ENCODE peak calls at places on chromosome 14, in nine cellular contexts. H is left ventricle myocardium inferior, X is ovary, M is fibroblast of pulmonary artery, T is mucosa of descending colon, Q is lower leg skin, F is A549, G is coronary artery, V is dorsolateral prefrontal cortex. B is an unnamed sample.

GRCh38 chr14:55158412-55158811 is 29.4 kb downstream of the LGALS3 start:
- DNase-seq in H (no peak), X (no peak), M (no peak), T (no peak), Q (no peak), F (no peak), G (no peak), V (no peak), B (no peak)

GRCh38 chr14:74348241-74348734 is at the start of gene VRTN:
- DNase-seq in H (no peak), X (no peak), M (no peak), T (no peak), Q (no peak), F (no peak), G (no peak), V (no peak), B (no peak)

GRCh38 chr14:105999361-106000028 is 473.1 kb downstream of the TMEM121 start:
- DNase-seq in H (peak; percentile 40), X (no peak), M (peak; percentile 0), T (peak; percentile 73), Q (no peak), F (no peak), G (no peak), V (no peak), B (no peak)

GRCh38 chr14:59292028-59292427 is 103.6 kb downstream of the DAAM1 start:
- DNase-seq in H (no peak), X (no peak), M (no peak), T (no peak), Q (no peak), F (no peak), G (no peak), V (no peak), B (no peak)

GRCh38 chr14:78154827-78155226 is 15.3 kb upstream of the NRXN3 start:
- DNase-seq in H (no peak), X (no peak), M (no peak), T (no peak), Q (no peak), F (no peak), G (no peak), V (no peak), B (no peak)

GRCh38 chr14:61147369-61147897 is 133.7 kb downstream of the TMEM30B start:
- DNase-seq in H (no peak), X (no peak), M (peak; percentile 21), T (no peak), Q (no peak), F (no peak), G (no peak), V (no peak), B (no peak)

GRCh38 chr14:35867280-35867629 is 41.1 kb downstream of the BRMS1L start:
- DNase-seq in H (no peak), X (no peak), M (no peak), T (no peak), Q (no peak), F (no peak), G (no peak), V (no peak), B (no peak)

GRCh38 chr14:95667251-95667693 is 19.0 kb upstream of the TCL1B start:
- DNase-seq in H (no peak), X (no peak), M (no peak), T (no peak), Q (peak; percentile 78), F (no peak), G (no peak), V (no peak), B (no peak)

GRCh38 chr14:99266181-99267178 is 5.5 kb downstream of the BCL11B start:
- DNase-seq in H (peak; percentile 68), X (peak; percentile 79), M (peak; percentile 73), T (peak; percentile 87), Q (peak; percentile 97), F (peak; percentile 65), G (no peak), V (peak; percentile 85), B (peak; percentile 90)

GRCh38 chr14:102859911-102860310 is 62.6 kb upstream of the AMN start:
- DNase-seq in H (no peak), X (no peak), M (no peak), T (no peak), Q (no peak), F (no peak), G (no peak), V (no peak), B (no peak)

GRCh38 chr14:68191567-68192321 is 372.2 kb downstream of the RAD51B start:
- DNase-seq in H (no peak), X (no peak), M (peak; percentile 71), T (no peak), Q (no peak), F (peak; percentile 62), G (no peak), V (no peak), B (no peak)

GRCh38 chr14:79809849-79810612 is 401.3 kb downstream of the DIO2 start:
- DNase-seq in H (no peak), X (no peak), M (peak; percentile 25), T (no peak), Q (no peak), F (peak; percentile 5), G (no peak), V (peak; percentile 39), B (no peak)
- TF ChIP-seq CTCF in H (no peak), X (no peak), M (peak; percentile 14), T (no peak), Q (no peak), F (peak; percentile 44), G (no peak), V (peak; percentile 63), B (no peak)

GRCh38 chr14:97180304-97181200 is 383.4 kb downstream of the VRK1 start:
- DNase-seq in H (no peak), X (no peak), M (peak; percentile 4), T (no peak), Q (no peak), F (peak; percentile 75), G (no peak), V (peak; percentile 68), B (no peak)
- TF ChIP-seq CTCF in H (no peak), X (no peak), M (no peak), T (no peak), Q (no peak), F (peak; percentile 39), G (no peak), V (no peak), B (no peak)

GRCh38 chr14:83297361-83297760 is 1763.7 kb upstream of the SEL1L start:
- DNase-seq in H (no peak), X (no peak), M (no peak), T (no peak), Q (no peak), F (no peak), G (no peak), V (no peak), B (no peak)

GRCh38 chr14:83294941-83295340 is 1761.3 kb upstream of the SEL1L start:
- DNase-seq in H (no peak), X (no peak), M (peak; percentile 40), T (no peak), Q (no peak), F (no peak), G (no peak), V (no peak), B (no peak)

DNA sequence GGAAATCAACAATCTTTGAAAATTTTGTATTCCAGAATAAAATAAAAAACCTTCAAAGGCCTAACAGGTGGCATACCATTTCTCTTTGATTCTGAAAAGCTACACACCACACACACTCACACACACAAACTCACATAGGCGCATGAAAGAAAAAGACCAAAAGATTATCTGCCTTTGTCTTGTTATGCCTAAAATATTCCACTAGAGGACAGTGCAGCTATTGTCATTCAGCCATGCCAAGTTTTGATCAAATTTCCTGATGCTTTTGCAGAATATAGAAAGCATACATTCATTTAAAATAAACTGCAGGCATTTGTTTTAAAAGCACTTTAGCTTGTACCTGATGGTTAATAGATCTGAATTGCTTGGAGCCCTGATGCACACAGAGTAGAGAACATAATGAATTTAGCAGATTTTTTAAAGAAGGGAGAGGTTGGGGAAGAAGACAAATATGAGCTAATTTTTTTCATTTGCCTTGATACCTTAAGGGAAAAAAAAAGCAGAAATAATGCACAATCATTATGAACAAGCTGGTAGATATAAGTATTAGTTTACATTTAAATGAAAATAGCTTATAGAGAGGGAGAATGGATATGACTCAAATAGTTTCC is 1766.9 kb upstream of the SEL1L start:
- DNase-seq in H (no peak), X (no peak), M (peak; percentile 60), T (no peak), Q (no peak), F (no peak), G (no peak), V (no peak), B (no peak)
- TF ChIP-seq CTCF in H (peak; percentile 85), X (peak; percentile 62), M (peak; percentile 98), T (peak; percentile 39), Q (no peak), F (peak; percentile 56), G (peak; percentile 60), V (peak; percentile 80), B (peak; percentile 97)

DNA sequence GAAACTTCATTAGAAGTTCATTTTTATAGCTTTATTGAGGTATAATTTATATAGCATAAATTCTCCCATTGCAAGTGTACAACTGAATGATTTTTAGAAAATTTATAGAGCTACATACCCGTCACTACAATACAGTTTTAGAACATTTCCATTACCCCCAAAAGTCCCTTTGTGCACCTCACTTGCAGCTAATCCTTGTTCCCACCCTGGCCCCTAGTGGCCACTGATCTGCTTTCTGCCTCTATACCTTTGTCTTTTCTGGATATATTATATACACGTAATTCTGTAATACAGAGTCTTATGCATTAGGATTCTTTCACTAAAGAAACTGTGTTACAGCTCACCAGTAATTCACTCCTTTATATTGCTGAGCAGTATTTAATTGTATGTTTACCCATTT is 145.1 kb upstream of the DIO2 start:
- DNase-seq in H (no peak), X (no peak), M (peak; percentile 50), T (no peak), Q (no peak), F (no peak), G (no peak), V (no peak), B (no peak)
- TF ChIP-seq CTCF in H (no peak), X (no peak), M (peak; percentile 69), T (no peak), Q (no peak), F (peak; percentile 39), G (no peak), V (peak; percentile 36), B (peak; percentile 38)

GRCh38 chr14:94536836-94537235 is 24.4 kb upstream of the SERPINA4 start:
- DNase-seq in H (no peak), X (no peak), M (peak; percentile 31), T (no peak), Q (peak; percentile 28), F (no peak), G (no peak), V (no peak), B (no peak)
- TF ChIP-seq CTCF in H (no peak), X (no peak), M (peak; percentile 21), T (no peak), Q (no peak), F (no peak), G (no peak), V (no peak), B (no peak)

B was measured in glutamatergic neuron.